ENCODE peak calls at places on chromosomes 6 and 20, in five cellular contexts. K, B, Q, A and H are unnamed samples.

GRCh38 chr6:155693573-155694428 is 238.2 kb upstream of the NOX3 start:
- DNase-seq in K (no peak), B (no peak), Q (no peak), A (no peak), H (no peak)

GRCh38 chr20:57605878-57606277 is 14.3 kb downstream of the ZBP1 start:
- DNase-seq in K (no peak), B (no peak), Q (no peak), A (no peak), H (no peak)

GRCh38 chr6:17725083-17725482 is 18.4 kb upstream of the NUP153 start:
- DNase-seq in K (peak), B (peak), Q (no peak), A (no peak), H (no peak)

GRCh38 chr20:36154696-36155628 is at the start of gene EPB41L1:
- DNase-seq in K (peak), B (no peak), Q (no peak), A (no peak), H (no peak)

GRCh38 chr6:30682181-30683117 is 4.0 kb downstream of the PPP1R18 start:
- DNase-seq in K (peak), B (peak), Q (peak), A (peak), H (peak)

GRCh38 chr6:15254074-15254975 is 8.5 kb downstream of the JARID2 start:
- DNase-seq in K (no peak), B (no peak), Q (no peak), A (peak), H (peak)

GRCh38 chr20:60921021-60921622 is 330.9 kb upstream of the CDH4 start:
- DNase-seq in K (peak), B (peak), Q (no peak), A (no peak), H (no peak)

GRCh38 chr6:24323632-24324337 is 34.1 kb downstream of the DCDC2 start:
- DNase-seq in K (no peak), B (peak), Q (no peak), A (no peak), H (no peak)

GRCh38 chr6:34657307-34657978 is 39.1 kb downstream of the ILRUN start:
- DNase-seq in K (no peak), B (peak), Q (no peak), A (peak), H (peak)

DNA sequence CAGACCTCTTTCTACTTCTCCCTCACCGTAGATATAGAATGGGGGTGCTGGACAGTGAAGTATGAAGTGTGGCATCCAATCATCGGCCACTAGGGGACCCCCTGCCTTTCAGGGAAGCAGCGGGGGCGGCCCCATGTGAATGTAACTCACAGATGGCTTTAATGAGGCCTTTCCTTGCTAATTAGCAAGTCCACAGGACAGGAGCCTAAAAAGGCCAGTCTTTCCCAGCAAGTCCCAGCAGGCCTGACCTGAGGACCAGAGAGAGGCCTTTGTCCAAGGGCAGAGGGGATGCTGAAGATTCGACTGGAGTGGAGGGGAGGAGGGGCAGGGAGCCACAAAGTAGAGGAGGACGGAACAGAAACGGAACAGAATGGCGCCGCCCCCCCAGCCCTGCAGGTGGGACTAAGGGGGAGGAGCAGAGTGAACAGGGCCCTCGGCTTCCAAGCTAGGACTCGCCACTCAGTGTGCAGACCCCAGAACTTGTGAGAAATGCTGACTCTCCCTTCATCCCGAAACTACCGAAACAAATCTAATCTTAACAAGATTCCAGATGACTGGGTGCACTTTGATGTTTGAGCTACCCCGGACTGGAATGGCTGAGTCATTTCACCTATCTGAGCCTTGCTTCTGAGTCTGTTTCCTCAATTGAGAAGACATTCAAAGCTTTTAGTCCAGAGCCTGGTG is 5.8 kb downstream of the C6orf132 start:
- DNase-seq in K (peak), B (peak), Q (peak), A (peak), H (peak)
- TF ChIP-seq CTCF in K (peak), B (peak), Q (no peak), A (no peak), H (peak)

DNA sequence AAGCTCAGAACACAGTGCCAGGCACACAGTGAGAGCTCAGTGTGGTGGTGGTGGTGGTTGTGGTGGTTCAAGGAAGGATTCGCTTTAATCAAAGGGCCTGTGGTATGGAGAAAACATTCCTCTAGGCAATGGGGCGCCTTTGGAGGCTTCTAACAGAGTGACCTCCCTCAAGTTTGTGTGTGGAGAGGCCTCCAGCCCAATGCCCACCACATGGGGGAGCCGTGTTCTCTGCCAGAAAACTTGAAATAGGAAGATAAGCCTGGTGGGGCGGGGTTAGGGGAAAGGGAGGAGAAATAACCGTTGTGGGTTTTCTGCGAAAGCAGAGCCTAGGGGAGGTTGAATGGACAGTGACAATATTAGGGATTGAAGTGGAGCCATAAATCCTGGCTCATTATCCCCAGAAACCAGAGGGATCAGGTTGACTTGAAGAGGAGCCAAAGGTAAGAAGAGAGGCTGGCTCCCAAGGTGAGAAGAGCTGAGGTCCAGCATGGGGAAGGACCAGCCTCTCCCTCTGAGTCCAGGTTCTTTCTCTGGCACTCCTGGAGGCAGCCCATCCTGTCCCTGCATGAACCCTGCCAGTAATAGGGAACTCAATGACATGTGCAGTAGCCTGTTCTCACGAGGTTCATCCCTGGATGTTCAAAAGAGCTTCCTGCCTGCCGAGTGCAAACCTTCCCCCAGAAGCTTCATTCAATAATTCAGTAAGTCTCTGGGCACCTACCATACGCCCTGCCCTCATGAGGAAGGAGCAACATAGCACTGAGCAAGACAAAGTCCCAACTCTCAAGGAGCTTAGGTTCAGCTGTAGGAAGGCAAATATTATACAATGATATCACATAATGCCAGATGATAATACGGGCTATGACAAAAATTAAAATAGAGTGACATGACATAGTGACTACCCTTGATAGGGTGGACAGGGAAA is 51.4 kb downstream of the TGM2 start:
- DNase-seq in K (peak), B (no peak), Q (no peak), A (peak), H (peak)
- TF ChIP-seq CTCF in K (peak), B (peak), Q (no peak), A (no peak), H (no peak)

DNA sequence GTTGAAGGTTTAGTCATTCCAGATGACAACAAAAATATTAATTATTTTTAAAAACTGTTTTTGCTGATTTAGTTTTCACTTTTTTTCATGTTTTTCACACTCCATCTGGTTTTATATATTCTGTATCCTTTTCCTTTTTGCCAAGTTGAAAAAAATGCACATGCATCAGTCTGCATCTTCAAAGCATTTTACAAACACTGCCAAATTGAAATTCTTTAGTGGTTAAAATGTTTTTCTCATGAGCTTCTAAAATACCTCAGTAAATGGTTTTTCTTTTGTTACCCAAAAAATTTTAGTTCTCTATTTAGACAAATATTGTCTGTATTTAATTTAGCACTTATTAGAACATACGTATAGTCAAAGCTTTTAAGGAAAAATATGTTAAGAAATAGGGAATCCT is 386.9 kb upstream of the HSF2 start:
- DNase-seq in K (no peak), B (peak), Q (no peak), A (no peak), H (no peak)
- TF ChIP-seq CTCF in K (no peak), B (no peak), Q (no peak), A (no peak), H (no peak)

GRCh38 chr20:63281741-63282665 is 9.4 kb downstream of the ARFGAP1 start:
- DNase-seq in K (no peak), B (no peak), Q (no peak), A (no peak), H (no peak)

GRCh38 chr20:63279931-63280330 is 7.3 kb downstream of the ARFGAP1 start:
- DNase-seq in K (no peak), B (no peak), Q (no peak), A (no peak), H (no peak)

GRCh38 chr20:63280371-63280770 is 7.8 kb downstream of the ARFGAP1 start:
- DNase-seq in K (no peak), B (no peak), Q (no peak), A (no peak), H (no peak)

GRCh38 chr20:63282946-63283345 is 10.0 kb upstream of the COL20A1 start:
- DNase-seq in K (no peak), B (no peak), Q (no peak), A (no peak), H (no peak)

GRCh38 chr20:63280929-63281545 is 8.4 kb downstream of the ARFGAP1 start:
- DNase-seq in K (no peak), B (no peak), Q (no peak), A (no peak), H (peak)
- TF ChIP-seq CTCF in K (peak), B (no peak), Q (no peak), A (peak), H (peak)